ENCODE peak calls at places on chromosomes 5 and 9, in four cellular contexts. A is mammary epithelial cell, J is PC-3, Q is GM23338. L is an unnamed sample.

GRCh38 chr9:133759146-133759900 is 21.2 kb upstream of the SARDH start:
- DNase-seq in A (no peak), J (no peak), Q (peak; percentile 74), L (no peak)

GRCh38 chr5:97427235-97427634 is 244.2 kb upstream of the RIOK2 start:
- DNase-seq in A (no peak), J (no peak), Q (peak; percentile 48), L (no peak)

GRCh38 chr9:123131258-123131657 is 97.8 kb downstream of the GPR21 start:
- DNase-seq in A (peak; percentile 21), J (no peak), Q (peak; percentile 35), L (no peak)

GRCh38 chr5:99600952-99601351 is 672.1 kb upstream of the CHD1 start:
- DNase-seq in A (no peak), J (peak; percentile 55), Q (no peak), L (no peak)

GRCh38 chr5:18299166-18299565 is 664.9 kb downstream of the TAF11L14 start:
- DNase-seq in A (no peak), J (no peak), Q (peak; percentile 36), L (no peak)

GRCh38 chr9:95726756-95727155 is 148.7 kb upstream of the ERCC6L2 start:
- DNase-seq in A (peak; percentile 14), J (peak; percentile 62), Q (peak; percentile 74), L (peak; percentile 68)

GRCh38 chr5:194102-194501 is 2.8 kb downstream of the LRRC14B start:
- DNase-seq in A (no peak), J (no peak), Q (no peak), L (no peak)

GRCh38 chr5:109191153-109191558 is 218.6 kb downstream of the PJA2 start:
- DNase-seq in A (peak; percentile 56), J (peak; percentile 54), Q (no peak), L (peak; percentile 58)

GRCh38 chr5:31751620-31752019 is 112.7 kb downstream of the PDZD2 start:
- DNase-seq in A (no peak), J (no peak), Q (no peak), L (no peak)

GRCh38 chr5:87243161-87243877 is 24.4 kb upstream of the RASA1 start:
- DNase-seq in A (peak; percentile 85), J (peak; percentile 42), Q (no peak), L (no peak)

GRCh38 chr5:176660530-176660859 is 13.2 kb downstream of the TSPAN17 start:
- DNase-seq in A (no peak), J (no peak), Q (no peak), L (no peak)

GRCh38 chr5:69493235-69493925 is 790 bp downstream of the OCLN start:
- DNase-seq in A (peak; percentile 65), J (peak; percentile 41), Q (peak; percentile 63), L (peak; percentile 59)

GRCh38 chr5:59042683-59043082 is 459.8 kb downstream of the RAB3C start:
- DNase-seq in A (no peak), J (peak; percentile 22), Q (no peak), L (no peak)

GRCh38 chr5:150647275-150648251 is 7.1 kb downstream of the SYNPO start:
- DNase-seq in A (no peak), J (no peak), Q (no peak), L (no peak)

GRCh38 chr5:115565233-115565632 is 20.7 kb upstream of the FEM1C start:
- DNase-seq in A (no peak), J (no peak), Q (no peak), L (no peak)

GRCh38 chr5:42719034-42719433 is 37.6 kb upstream of the CCDC152 start:
- DNase-seq in A (no peak), J (no peak), Q (no peak), L (no peak)

GRCh38 chr9:15250013-15250412 is 57.0 kb downstream of the TTC39B start:
- DNase-seq in A (no peak), J (no peak), Q (peak; percentile 21), L (no peak)

GRCh38 chr9:16721972-16722371 is 148.5 kb downstream of the BNC2 start:
- DNase-seq in A (no peak), J (no peak), Q (no peak), L (no peak)

GRCh38 chr5:31470608-31471007 is 61.3 kb downstream of the DROSHA start:
- DNase-seq in A (no peak), J (peak; percentile 16), Q (no peak), L (peak; percentile 57)

GRCh38 chr5:22887566-22887965 is 34.4 kb upstream of the CDH12 start:
- DNase-seq in A (no peak), J (no peak), Q (no peak), L (no peak)

GRCh38 chr5:67636091-67636490 is 439.5 kb upstream of the CD180 start:
- DNase-seq in A (no peak), J (no peak), Q (no peak), L (no peak)

GRCh38 chr5:132526290-132526973 is 16.9 kb downstream of the IL5 start:
- DNase-seq in A (peak; percentile 42), J (peak; percentile 79), Q (peak; percentile 90), L (peak; percentile 53)

GRCh38 chr9:107020040-107020530 is 157.1 kb downstream of the ZNF462 start:
- DNase-seq in A (peak; percentile 87), J (peak; percentile 76), Q (peak; percentile 56), L (peak; percentile 5)

GRCh38 chr9:130985029-130985428 is 23.9 kb upstream of the LAMC3 start:
- DNase-seq in A (no peak), J (no peak), Q (no peak), L (no peak)

GRCh38 chr9:23291001-23291400 is 535.0 kb downstream of the ELAVL2 start:
- DNase-seq in A (no peak), J (no peak), Q (no peak), L (no peak)

GRCh38 chr5:75666801-75667200 is 50.4 kb downstream of the POC5 start:
- DNase-seq in A (no peak), J (no peak), Q (peak; percentile 24), L (no peak)

GRCh38 chr9:112719292-112719691 is 1.4 kb upstream of the INIP start:
- DNase-seq in A (no peak), J (no peak), Q (no peak), L (peak; percentile 32)

GRCh38 chr5:6856658-6857057 is 143.4 kb downstream of the TENT4A start:
- DNase-seq in A (no peak), J (no peak), Q (no peak), L (no peak)

GRCh38 chr5:120735076-120735475 is 271.0 kb downstream of the PRR16 start:
- DNase-seq in A (peak; percentile 1), J (peak; percentile 14), Q (no peak), L (no peak)

GRCh38 chr5:177307544-177308363 is 3.9 kb downstream of the MXD3 start:
- DNase-seq in A (no peak), J (no peak), Q (no peak), L (no peak)

GRCh38 chr9:110919609-110920008 is 118.7 kb downstream of the LPAR1 start:
- DNase-seq in A (peak; percentile 40), J (peak; percentile 87), Q (no peak), L (peak; percentile 60)

DNA sequence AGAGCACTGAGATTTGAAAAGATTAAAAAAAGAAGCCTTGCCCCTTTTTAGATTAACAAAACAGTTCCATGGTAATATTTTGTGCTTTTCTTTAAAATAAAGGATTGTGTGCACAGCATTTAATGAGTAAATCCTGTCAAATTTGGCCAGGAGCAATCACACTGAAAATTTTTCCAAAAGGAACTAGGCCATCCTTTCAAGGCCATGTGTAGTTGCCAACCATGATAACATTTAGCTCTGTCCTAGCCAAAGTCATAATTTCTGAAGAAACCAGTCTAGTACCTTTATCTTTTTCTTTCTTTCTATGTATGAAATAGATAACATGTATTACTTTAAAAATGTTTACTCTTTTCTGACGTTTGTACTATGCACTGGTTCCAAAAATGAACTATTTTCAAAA is 143.6 kb downstream of the PBX3 start:
- DNase-seq in A (no peak), J (no peak), Q (no peak), L (no peak)
- H3K27ac ChIP-seq in A (peak overlapping the region; percentile 83), J (no peak overlapping the region), Q (no peak overlapping the region), L (no peak overlapping the region)

GRCh38 chr5:53480474-53481353 is at the start of gene FST:
- DNase-seq in A (peak; percentile 35), J (no peak), Q (peak; percentile 66), L (no peak)
- TF ChIP-seq EZH2 in A (no peak), J (no peak), Q (no peak), L (no peak)

GRCh38 chr5:147559725-147560124 is 49.9 kb upstream of the DPYSL3 start:
- DNase-seq in A (no peak), J (no peak), Q (peak; percentile 70), L (no peak)
- H3K27ac ChIP-seq in A (no peak overlapping the region), J (no peak overlapping the region), Q (peak overlapping the region; percentile 97), L (no peak overlapping the region)

GRCh38 chr9:136698681-136699246 is 11.5 kb upstream of the AGPAT2 start:
- DNase-seq in A (no peak), J (no peak), Q (no peak), L (no peak)

GRCh38 chr9:136703231-136703870 is 9.0 kb upstream of the DIPK1B start:
- DNase-seq in A (no peak), J (no peak), Q (no peak), L (no peak)

GRCh38 chr9:136700309-136700708 is 12.1 kb upstream of the DIPK1B start:
- DNase-seq in A (no peak), J (peak; percentile 39), Q (no peak), L (no peak)

GRCh38 chr9:136701665-136702048 is 10.7 kb upstream of the DIPK1B start:
- DNase-seq in A (no peak), J (no peak), Q (no peak), L (no peak)

GRCh38 chr9:136700959-136701664 is 11.3 kb upstream of the DIPK1B start:
- DNase-seq in A (no peak), J (no peak), Q (no peak), L (no peak)
- TF ChIP-seq EZH2 in A (no peak), J (no peak), Q (no peak), L (no peak)

GRCh38 chr9:124894035-124894740 is 32.3 kb downstream of the ARPC5L start:
- DNase-seq in A (no peak), J (no peak), Q (peak; percentile 24), L (no peak)
- H3K27ac ChIP-seq in A (no peak overlapping the region), J (no peak overlapping the region), Q (no peak overlapping the region), L (no peak overlapping the region)

DNA sequence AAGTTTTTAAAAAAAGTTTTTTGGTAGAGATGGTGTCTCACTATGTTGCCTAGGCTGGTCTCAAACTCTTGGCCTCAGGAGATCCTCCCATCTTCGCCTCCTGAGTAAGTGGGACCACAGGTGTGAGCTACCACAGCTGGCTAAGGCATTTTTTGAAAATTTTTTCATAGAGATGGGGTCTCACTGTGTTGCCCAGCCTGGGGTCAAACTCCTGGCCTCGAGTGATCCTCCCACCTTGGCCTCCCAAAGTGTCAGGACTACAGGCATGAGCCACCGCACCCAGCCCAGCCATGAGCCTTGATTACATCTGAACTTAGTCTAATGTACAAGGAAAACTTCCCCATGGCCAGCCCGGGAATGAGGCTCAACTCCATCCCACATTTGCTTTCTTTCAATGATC is 77.5 kb upstream of the PCA3 start:
- DNase-seq in A (no peak), J (no peak), Q (no peak), L (no peak)
- TF ChIP-seq EZH2 in A (no peak), J (no peak), Q (no peak), L (no peak)

GRCh38 chr9:136709454-136710109 is 2.8 kb upstream of the DIPK1B start:
- DNase-seq in A (no peak), J (no peak), Q (no peak), L (no peak)
- H3K27ac ChIP-seq in A (no peak overlapping the region), J (no peak overlapping the region), Q (no peak overlapping the region), L (no peak overlapping the region)

GRCh38 chr5:92715946-92716345 is 865.1 kb downstream of the NR2F1-AS1 start:
- DNase-seq in A (no peak), J (no peak), Q (no peak), L (no peak)

GRCh38 chr5:92713361-92713875 is 867.6 kb downstream of the NR2F1-AS1 start:
- DNase-seq in A (no peak), J (no peak), Q (no peak), L (no peak)
- TF ChIP-seq EZH2 in A (no peak), J (no peak), Q (no peak), L (no peak)